ENCODE peak calls at places on chromosomes 3 and 15, in ten cellular contexts. N is neural progenitor cell; S is CD8-positive, alpha-beta T cell; E is GM23248; I is Karpas-422; F is K562; J is astrocyte; X is ascending aorta; W is right lobe of liver; R is heart left ventricle. L is an unnamed sample.
A peak's percentile ranks its signal among the peaks of the same experiment; 100 is the strongest.

GRCh38 chr15:67902579-67902979 is 62.7 kb upstream of the RNU6-1 start:
- DNase-seq in N (no peak), S (no peak), E (no peak), I (peak; percentile 53), F (no peak), J (no peak), X (no peak), W (no peak), R (no peak), L (no peak)

GRCh38 chr3:133040696-133041523 is 2.7 kb downstream of the TMEM108 start:
- DNase-seq in N (peak; percentile 91), S (peak; percentile 10), E (peak; percentile 79), I (peak; percentile 84), F (peak; percentile 70), J (peak; percentile 38), X (peak; percentile 76), W (peak; percentile 75), R (peak; percentile 70), L (peak; percentile 82)

GRCh38 chr3:6018456-6018855 is 830.9 kb downstream of the EDEM1 start:
- DNase-seq in N (no peak), S (no peak), E (no peak), I (no peak), F (no peak), J (no peak), X (no peak), W (no peak), R (no peak), L (no peak)

GRCh38 chr3:195697582-195698324 is 23.0 kb upstream of the MUC20 start:
- DNase-seq in N (peak; percentile 79), S (no peak), E (peak; percentile 89), I (no peak), F (peak; percentile 87), J (peak; percentile 89), X (no peak), W (no peak), R (no peak), L (peak; percentile 79)

GRCh38 chr15:63025460-63025859 is 17.1 kb upstream of the TPM1 start:
- DNase-seq in N (no peak), S (no peak), E (no peak), I (no peak), F (peak; percentile 26), J (no peak), X (no peak), W (no peak), R (no peak), L (no peak)

GRCh38 chr3:72343078-72343477 is 505.2 kb downstream of the SHQ1 start:
- DNase-seq in N (no peak), S (no peak), E (peak; percentile 61), I (no peak), F (no peak), J (peak; percentile 71), X (no peak), W (no peak), R (no peak), L (peak; percentile 43)

GRCh38 chr15:54816406-54816805 is 380.3 kb downstream of the RSL24D1 start:
- DNase-seq in N (no peak), S (no peak), E (no peak), I (no peak), F (no peak), J (no peak), X (no peak), W (no peak), R (no peak), L (no peak)

GRCh38 chr3:69433016-69433937 is 47.4 kb upstream of the FRMD4B start:
- DNase-seq in N (no peak), S (no peak), E (no peak), I (no peak), F (no peak), J (no peak), X (no peak), W (no peak), R (no peak), L (peak; percentile 73)

GRCh38 chr15:73078722-73079121 is 26.5 kb downstream of the NEO1 start:
- DNase-seq in N (peak; percentile 25), S (no peak), E (peak; percentile 77), I (no peak), F (no peak), J (peak; percentile 94), X (no peak), W (no peak), R (no peak), L (peak; percentile 80)

GRCh38 chr15:74461847-74462511 is 1.0 kb upstream of the UBL7 start:
- DNase-seq in N (peak; percentile 52), S (no peak), E (peak; percentile 27), I (peak; percentile 45), F (peak; percentile 23), J (no peak), X (no peak), W (no peak), R (no peak), L (no peak)

GRCh38 chr3:34132069-34132677 is 333.7 kb downstream of the PDCD6IP start:
- DNase-seq in N (no peak), S (no peak), E (no peak), I (no peak), F (no peak), J (no peak), X (no peak), W (no peak), R (no peak), L (no peak)

GRCh38 chr3:113136071-113136470 is 75.3 kb upstream of the BOC start:
- DNase-seq in N (peak; percentile 27), S (no peak), E (peak; percentile 68), I (peak; percentile 62), F (peak; percentile 5), J (no peak), X (no peak), W (no peak), R (no peak), L (peak; percentile 56)

GRCh38 chr15:43212951-43213350 is 7.9 kb downstream of the EPB42 start:
- DNase-seq in N (no peak), S (no peak), E (no peak), I (no peak), F (no peak), J (no peak), X (no peak), W (no peak), R (no peak), L (no peak)

GRCh38 chr15:43210807-43211206 is 10.0 kb downstream of the EPB42 start:
- DNase-seq in N (no peak), S (no peak), E (no peak), I (no peak), F (peak; percentile 22), J (no peak), X (no peak), W (no peak), R (no peak), L (no peak)

GRCh38 chr15:43213466-43213865 is 7.4 kb downstream of the EPB42 start:
- DNase-seq in N (no peak), S (no peak), E (no peak), I (no peak), F (no peak), J (no peak), X (peak; percentile 43), W (peak; percentile 29), R (no peak), L (no peak)

GRCh38 chr15:43211336-43211735 is 9.5 kb downstream of the EPB42 start:
- DNase-seq in N (no peak), S (no peak), E (no peak), I (no peak), F (no peak), J (no peak), X (no peak), W (peak; percentile 36), R (no peak), L (no peak)

GRCh38 chr15:43212299-43212698 is 8.5 kb downstream of the EPB42 start:
- DNase-seq in N (no peak), S (no peak), E (no peak), I (no peak), F (no peak), J (no peak), X (peak; percentile 21), W (peak; percentile 36), R (no peak), L (no peak)
- H3K27me3 ChIP-seq in N (no peaks in the 10 kb centered on the region), S (no peaks in the 10 kb centered on the region), E (peaks cover 36% of the 10 kb centered on the region), I (no peaks in the 10 kb centered on the region), F (peaks cover 3% of the 10 kb centered on the region), J (peaks cover 28% of the 10 kb centered on the region), X (no peaks in the 10 kb centered on the region), W (no peaks in the 10 kb centered on the region), R (no peaks in the 10 kb centered on the region), L (peaks cover 20% of the 10 kb centered on the region)

GRCh38 chr3:7282988-7283387 is 422.1 kb downstream of the GRM7 start:
- DNase-seq in N (no peak), S (no peak), E (no peak), I (no peak), F (no peak), J (peak; percentile 50), X (no peak), W (no peak), R (no peak), L (peak; percentile 58)
- H3K27me3 ChIP-seq in N (no peaks in the 10 kb centered on the region), S (no peaks in the 10 kb centered on the region), E (no peaks in the 10 kb centered on the region), I (no peaks in the 10 kb centered on the region), F (no peaks in the 10 kb centered on the region), J (no peaks in the 10 kb centered on the region), X (no peaks in the 10 kb centered on the region), W (no peaks in the 10 kb centered on the region), R (no peaks in the 10 kb centered on the region), L (no peaks in the 10 kb centered on the region)

GRCh38 chr3:127351350-127351749 is 63.5 kb upstream of the PRR20G start:
- DNase-seq in N (peak; percentile 35), S (no peak), E (no peak), I (no peak), F (no peak), J (no peak), X (no peak), W (no peak), R (no peak), L (no peak)
- H3K27me3 ChIP-seq in N (no peaks in the 10 kb centered on the region), S (no peaks in the 10 kb centered on the region), E (peaks cover 31% of the 10 kb centered on the region), I (no peaks in the 10 kb centered on the region), F (peaks cover 16% of the 10 kb centered on the region), J (peaks cover 2% of the 10 kb centered on the region), X (no peaks in the 10 kb centered on the region), W (no peaks in the 10 kb centered on the region), R (peaks cover 8% of the 10 kb centered on the region), L (no peaks in the 10 kb centered on the region)

GRCh38 chr15:83284563-83285283 is at the start of gene BNC1:
- DNase-seq in N (peak; percentile 67), S (no peak), E (no peak), I (no peak), F (no peak), J (no peak), X (no peak), W (no peak), R (peak; percentile 6), L (peak; percentile 51)
- H3K27me3 ChIP-seq in N (peaks cover 86% of the 10 kb centered on the region), S (peaks cover 15% of the 10 kb centered on the region), E (no peaks in the 10 kb centered on the region), I (peaks cover 2% of the 10 kb centered on the region), F (peaks cover 14% of the 10 kb centered on the region), J (no peaks in the 10 kb centered on the region), X (peaks cover 12% of the 10 kb centered on the region), W (no peaks in the 10 kb centered on the region), R (peaks cover 29% of the 10 kb centered on the region), L (no peaks in the 10 kb centered on the region)

DNA sequence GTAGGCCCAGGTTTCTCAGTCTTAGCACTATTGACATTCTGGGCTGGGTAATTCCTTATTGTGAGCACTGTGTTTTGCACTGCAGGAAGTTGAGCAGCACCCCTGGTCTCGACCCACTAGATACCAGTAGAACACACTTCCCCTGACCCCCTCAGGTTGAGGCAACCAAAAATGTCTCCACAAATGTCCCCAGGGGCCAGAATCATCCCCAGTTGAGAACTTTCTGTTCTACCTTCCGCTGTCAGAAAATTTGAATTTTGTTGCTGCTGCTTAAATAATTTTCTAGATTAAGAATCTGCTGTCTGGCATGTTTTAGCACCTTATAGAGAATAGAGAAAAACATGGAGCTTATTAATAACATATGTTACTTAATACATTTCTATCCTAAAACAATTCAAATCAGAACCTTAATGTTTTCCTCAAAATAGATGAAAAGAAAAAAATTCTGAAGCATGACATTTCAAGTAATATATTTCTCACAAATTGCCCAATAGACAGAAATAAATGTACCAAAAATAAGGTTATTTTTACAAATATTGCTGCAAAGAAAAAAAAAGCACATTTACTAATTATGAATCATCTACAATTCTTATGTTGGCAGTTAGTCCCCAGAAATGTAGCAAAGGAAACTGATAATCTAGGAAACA is 13.2 kb upstream of the THRB start:
- DNase-seq in N (no peak), S (no peak), E (no peak), I (no peak), F (no peak), J (no peak), X (no peak), W (no peak), R (no peak), L (no peak)
- H3K27me3 ChIP-seq in N (no peaks in the 10 kb centered on the region), S (no peaks in the 10 kb centered on the region), E (no peaks in the 10 kb centered on the region), I (no peaks in the 10 kb centered on the region), F (no peaks in the 10 kb centered on the region), J (no peaks in the 10 kb centered on the region), X (no peaks in the 10 kb centered on the region), W (no peaks in the 10 kb centered on the region), R (no peaks in the 10 kb centered on the region), L (no peaks in the 10 kb centered on the region)